ENCODE peak calls at places on chromosome 2, in six cellular contexts. B is endodermal cell, P is IMR-90, Z is neuronal stem cell, M is cardiac muscle cell, U is fibroblast of lung. W is an unnamed sample.
A peak's percentile ranks its signal among the peaks of the same experiment; 100 is the strongest.

GRCh38 chr2:215918901-215919585 is 94.3 kb downstream of the MREG start:
- DNase-seq in B (no peak), P (no peak), Z (no peak), M (no peak), U (no peak), W (no peak)

GRCh38 chr2:43754180-43754579 is 19.7 kb upstream of the DYNC2LI1 start:
- DNase-seq in B (no peak), P (no peak), Z (no peak), M (no peak), U (no peak), W (no peak)

GRCh38 chr2:28544915-28545589 is 49.2 kb downstream of the PLB1 start:
- DNase-seq in B (no peak), P (peak; percentile 15), Z (no peak), M (no peak), U (no peak), W (no peak)

GRCh38 chr2:239949079-239949478 is 76.1 kb downstream of the NDUFA10 start:
- DNase-seq in B (peak; percentile 20), P (no peak), Z (no peak), M (no peak), U (no peak), W (peak; percentile 39)

GRCh38 chr2:239830718-239831271 is 194.3 kb downstream of the NDUFA10 start:
- DNase-seq in B (peak; percentile 42), P (no peak), Z (no peak), M (no peak), U (no peak), W (no peak)

GRCh38 chr2:152037711-152038110 is 61.1 kb downstream of the CACNB4 start:
- DNase-seq in B (peak; percentile 66), P (no peak), Z (no peak), M (no peak), U (peak; percentile 17), W (no peak)

GRCh38 chr2:106030287-106031268 is 163.5 kb downstream of the UXS1 start:
- DNase-seq in B (no peak), P (peak; percentile 81), Z (no peak), M (peak; percentile 7), U (peak; percentile 93), W (peak; percentile 66)

GRCh38 chr2:3785220-3785889 is 82.0 kb downstream of the DCDC2C start:
- DNase-seq in B (peak; percentile 64), P (peak; percentile 74), Z (no peak), M (peak; percentile 63), U (no peak), W (no peak)

GRCh38 chr2:43158259-43158880 is 68.0 kb downstream of the ZFP36L2 start:
- DNase-seq in B (no peak), P (peak; percentile 75), Z (no peak), M (no peak), U (peak; percentile 88), W (peak; percentile 82)

GRCh38 chr2:158011055-158011771 is 90.5 kb upstream of the UPP2 start:
- DNase-seq in B (peak; percentile 78), P (no peak), Z (no peak), M (no peak), U (no peak), W (no peak)

GRCh38 chr2:201130524-201131186 is 14.7 kb downstream of the CFLAR start:
- DNase-seq in B (no peak), P (peak; percentile 91), Z (no peak), M (no peak), U (peak; percentile 65), W (no peak)

GRCh38 chr2:235049719-235050118 is 97.9 kb downstream of the SH3BP4 start:
- DNase-seq in B (peak; percentile 33), P (no peak), Z (no peak), M (no peak), U (no peak), W (no peak)

GRCh38 chr2:147551331-147551730 is 293.5 kb upstream of the ACVR2A start:
- DNase-seq in B (no peak), P (no peak), Z (no peak), M (no peak), U (peak; percentile 8), W (no peak)

GRCh38 chr2:136246086-136246669 is 128.2 kb upstream of the CXCR4 start:
- DNase-seq in B (peak; percentile 77), P (peak; percentile 4), Z (no peak), M (peak; percentile 36), U (peak; percentile 48), W (peak; percentile 30)

GRCh38 chr2:101559576-101559975 is 84.7 kb upstream of the RFX8 start:
- DNase-seq in B (no peak), P (peak; percentile 28), Z (no peak), M (no peak), U (peak; percentile 17), W (peak; percentile 21)

GRCh38 chr2:16584094-16584493 is 81.5 kb downstream of the CYRIA start:
- DNase-seq in B (no peak), P (no peak), Z (no peak), M (no peak), U (no peak), W (no peak)

GRCh38 chr2:221415789-221416188 is 156.3 kb downstream of the EPHA4 start:
- DNase-seq in B (no peak), P (no peak), Z (no peak), M (no peak), U (no peak), W (no peak)

GRCh38 chr2:169815849-169816248 is 8.9 kb downstream of the METTL5 start:
- DNase-seq in B (no peak), P (peak; percentile 85), Z (no peak), M (no peak), U (peak; percentile 49), W (no peak)

GRCh38 chr2:69366-70344 is 23.4 kb upstream of the FAM110C start:
- DNase-seq in B (peak; percentile 52), P (no peak), Z (no peak), M (no peak), U (no peak), W (no peak)

GRCh38 chr2:16625759-16626158 is 39.9 kb downstream of the CYRIA start:
- DNase-seq in B (no peak), P (no peak), Z (no peak), M (no peak), U (no peak), W (no peak)

GRCh38 chr2:98383166-98383565 is 36.9 kb downstream of the CNGA3 start:
- DNase-seq in B (no peak), P (no peak), Z (no peak), M (no peak), U (no peak), W (no peak)

GRCh38 chr2:156306821-156307220 is 25.7 kb downstream of the NR4A2 start:
- DNase-seq in B (no peak), P (no peak), Z (no peak), M (no peak), U (no peak), W (no peak)

DNA sequence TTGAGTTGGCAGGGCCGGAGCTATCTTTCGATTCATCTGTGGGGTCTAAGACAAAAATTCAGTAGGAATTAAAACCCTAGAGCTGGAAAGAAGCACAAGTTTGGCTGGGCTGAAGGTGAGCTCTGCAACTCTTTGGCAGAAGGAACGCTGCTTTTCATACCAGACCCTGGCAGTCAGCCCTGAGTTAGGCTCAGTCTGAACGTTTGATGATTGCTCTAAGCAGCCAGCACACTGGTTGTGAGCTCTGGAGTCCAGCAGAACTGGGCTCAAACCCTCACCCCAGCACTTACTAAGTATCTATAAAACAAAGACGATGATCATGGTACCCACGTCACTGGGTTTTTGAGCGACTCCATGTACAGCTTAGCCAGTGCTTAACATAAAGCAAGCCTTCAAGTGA is 192.5 kb downstream of the TNS1 start:
- DNase-seq in B (no peak), P (no peak), Z (no peak), M (no peak), U (no peak), W (no peak)
- H3K4me1 ChIP-seq in B (no peaks in the 10 kb centered on the region), P (no peaks in the 10 kb centered on the region), Z (peaks cover 1% of the 10 kb centered on the region), M (no peaks in the 10 kb centered on the region), U (peaks cover 2% of the 10 kb centered on the region), W (peaks cover 33% of the 10 kb centered on the region)

GRCh38 chr2:69689969-69690368 is 46.4 kb upstream of the AAK1 start:
- DNase-seq in B (no peak), P (no peak), Z (no peak), M (no peak), U (no peak), W (no peak)
- H3K4me3 ChIP-seq in B (no peak overlapping the region), P (no peak overlapping the region), Z (no peak overlapping the region), M (no peak overlapping the region), U (no peak overlapping the region), W (no peak overlapping the region)

DNA sequence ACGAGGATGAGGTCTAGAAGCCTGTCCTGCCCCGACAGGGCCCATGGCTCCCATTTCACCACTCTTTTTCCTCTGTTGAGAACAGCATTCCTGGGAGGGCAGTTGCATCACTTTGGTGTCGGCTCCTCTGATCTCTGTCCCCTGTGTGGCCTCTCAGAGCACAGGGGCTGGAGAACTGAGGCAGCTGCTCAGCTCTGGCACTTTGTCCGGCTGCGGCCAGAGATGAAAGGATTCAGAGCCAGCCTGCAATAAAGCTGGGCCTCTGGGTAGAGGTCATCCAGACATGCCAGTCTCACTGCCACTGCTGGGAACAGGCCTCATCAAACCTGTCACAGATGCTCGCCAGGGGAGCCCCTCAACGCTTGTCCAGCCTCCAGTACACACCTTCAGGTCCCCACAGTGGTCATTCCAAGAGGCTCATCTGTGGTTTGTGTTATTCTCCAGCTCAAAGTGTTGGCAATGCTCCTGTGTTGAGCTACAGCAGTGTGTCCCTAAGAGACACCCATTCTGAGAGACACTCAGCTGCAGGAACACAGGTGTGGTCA is 13.1 kb upstream of the ROCK2 start:
- DNase-seq in B (no peak), P (no peak), Z (no peak), M (peak; percentile 38), U (peak; percentile 52), W (no peak)
- H3K27ac ChIP-seq in B (no peak overlapping the region), P (no peak overlapping the region), Z (no peak overlapping the region), M (no peak overlapping the region), U (no peak overlapping the region), W (no peak overlapping the region)

GRCh38 chr2:187547353-187547979 is 6.8 kb downstream of the TFPI start:
- DNase-seq in B (peak; percentile 70), P (peak; percentile 97), Z (no peak), M (no peak), U (peak; percentile 97), W (peak; percentile 9)
- H3K4me1 ChIP-seq in B (peaks cover 5% of the 10 kb centered on the region), P (peaks cover 14% of the 10 kb centered on the region), Z (no peaks in the 10 kb centered on the region), M (no peaks in the 10 kb centered on the region), U (peaks cover 28% of the 10 kb centered on the region), W (peaks cover 4% of the 10 kb centered on the region)

DNA sequence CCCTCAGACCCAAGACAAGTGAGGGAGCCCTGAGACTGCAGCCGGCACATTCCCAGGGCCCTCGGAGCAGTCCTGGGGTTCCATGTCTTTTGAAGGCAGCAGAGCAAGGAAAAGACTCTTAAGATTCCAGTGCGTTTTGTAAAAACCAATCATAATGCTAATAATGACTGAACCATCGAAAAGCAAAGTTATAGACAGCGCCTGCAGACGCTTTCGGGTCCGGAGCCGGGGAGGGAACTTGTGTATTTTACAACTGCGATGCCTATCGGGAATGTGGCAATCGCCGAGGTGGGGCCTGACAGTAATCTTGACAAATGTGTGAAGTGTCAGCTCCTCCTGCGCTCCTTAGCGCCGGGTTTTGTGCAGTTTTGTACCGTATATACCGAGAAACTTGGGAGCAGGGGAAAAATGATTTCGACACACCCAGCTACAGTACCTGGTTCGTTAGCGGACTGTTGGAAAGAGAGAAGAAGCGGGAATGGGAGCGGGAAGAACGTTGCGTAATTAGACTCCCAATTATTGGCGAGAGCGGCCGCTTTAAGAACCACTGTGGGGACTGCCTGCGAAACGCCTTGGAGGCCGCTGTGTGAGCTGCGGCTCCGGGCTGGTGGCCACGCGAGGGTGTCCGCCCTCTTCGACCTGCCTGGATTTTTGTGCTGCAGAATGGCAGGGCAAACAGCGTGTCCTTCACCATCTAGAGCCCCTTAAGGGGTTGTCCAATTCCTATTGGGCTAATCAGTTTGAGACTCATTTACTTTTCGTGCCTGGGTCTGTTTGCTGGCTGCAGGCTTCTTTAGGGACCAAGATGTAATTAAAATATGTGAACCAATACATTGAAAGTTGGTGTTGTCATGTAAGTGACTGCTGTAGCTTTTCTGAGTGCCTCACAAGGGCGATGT is 2.4 kb downstream of the EPAS1 start:
- DNase-seq in B (peak; percentile 79), P (peak; percentile 62), Z (peak; percentile 41), M (peak; percentile 57), U (peak; percentile 80), W (peak; percentile 88)
- H3K4me3 ChIP-seq in B (peak overlapping the region; percentile 83), P (peak overlapping the region; percentile 87), Z (no peak overlapping the region), M (peak overlapping the region; percentile 61), U (peak overlapping the region; percentile 97), W (peak overlapping the region; percentile 91)

W was measured in ascending aorta.